ENCODE peak calls at places on chromosome 16, in eight cellular contexts. G, E, A, C, F, I, R and N are unnamed samples.

GRCh38 chr16:67530013-67530939 is 1.6 kb downstream of the RIPOR1 start:
- DNase-seq in R (peak), G (peak), F (peak), I (peak), E (no peak), C (peak), A (peak), N (no peak)

GRCh38 chr16:1335996-1336395 is 2.6 kb downstream of the BAIAP3 start:
- DNase-seq in I (no peak), A (no peak), R (no peak), C (no peak), G (no peak), F (no peak), E (no peak), N (no peak)

GRCh38 chr16:7161886-7162285 is 170.8 kb upstream of the RBFOX1 start:
- DNase-seq in R (no peak), F (no peak), I (no peak), A (no peak), C (no peak), G (no peak), E (no peak), N (no peak)

GRCh38 chr16:55056585-55057520 is 126.2 kb downstream of the IRX5 start:
- DNase-seq in R (no peak), I (peak), A (no peak), E (no peak), C (no peak), G (no peak), F (peak), N (no peak)

GRCh38 chr16:8867483-8868271 is 1.1 kb downstream of the CARHSP1 start:
- DNase-seq in I (peak), E (no peak), A (peak), F (no peak), G (no peak), R (no peak), C (peak), N (no peak)

GRCh38 chr16:80896778-80897177 is 92.4 kb upstream of the CDYL2 start:
- DNase-seq in A (no peak), G (no peak), R (no peak), E (no peak), I (no peak), C (no peak), F (no peak), N (no peak)

GRCh38 chr16:22318690-22319358 is 21.6 kb downstream of the POLR3E start:
- DNase-seq in A (peak), C (no peak), G (peak), I (peak), E (no peak), F (peak), R (peak), N (peak)

GRCh38 chr16:50848755-50849514 is 107.0 kb downstream of the CYLD start:
- DNase-seq in E (no peak), C (peak), G (no peak), I (no peak), A (no peak), F (no peak), R (no peak), N (no peak)

GRCh38 chr16:84700518-84701277 is 898 bp downstream of the USP10 start:
- DNase-seq in E (no peak), R (peak), I (peak), A (peak), F (no peak), G (peak), C (no peak), N (peak)

GRCh38 chr16:11224894-11225676 is 30.9 kb downstream of the SOCS1 start:
- DNase-seq in F (no peak), E (no peak), R (no peak), A (no peak), C (no peak), G (no peak), I (peak), N (peak)

GRCh38 chr16:87581867-87582220 is 20.5 kb upstream of the JPH3 start:
- DNase-seq in C (peak), R (peak), F (peak), I (no peak), G (peak), A (peak), E (no peak), N (peak)

GRCh38 chr16:9123871-9124270 is 32.4 kb downstream of the HAPSTR1 start:
- DNase-seq in I (peak), R (peak), C (peak), A (no peak), G (peak), E (no peak), F (no peak), N (peak)

GRCh38 chr16:79673635-79674034 is 73.1 kb upstream of the MAF start:
- DNase-seq in C (no peak), F (no peak), R (no peak), E (no peak), A (no peak), I (no peak), G (no peak), N (no peak)

GRCh38 chr16:72224260-72224768 is 52.4 kb upstream of the PMFBP1 start:
- DNase-seq in R (no peak), G (no peak), A (no peak), E (no peak), F (no peak), C (no peak), I (no peak), N (no peak)

GRCh38 chr16:2962334-2963073 is 1.6 kb upstream of the KREMEN2 start:
- DNase-seq in F (no peak), C (no peak), I (no peak), R (no peak), E (no peak), G (no peak), A (no peak), N (no peak)